ENCODE peak calls at places on chromosome 10, in eight cellular contexts. N, D, M, U, X, T, V and S are unnamed samples.

GRCh38 chr10:3467052-3467906 is 294.7 kb upstream of the PITRM1 start:
- DNase-seq in N (no peak), D (no peak), M (no peak), U (no peak), X (no peak), T (no peak), V (peak; percentile 98), S (peak; percentile 83)

GRCh38 chr10:22325272-22325947 is 4.5 kb downstream of the BMI1 start:
- DNase-seq in N (peak; percentile 91), D (peak; percentile 82), M (peak; percentile 76), U (peak; percentile 83), X (peak; percentile 37), T (peak; percentile 86), V (peak; percentile 84), S (peak; percentile 73)

GRCh38 chr10:110017940-110018339 is 10.2 kb downstream of the ADD3 start:
- DNase-seq in N (no peak), D (no peak), M (no peak), U (no peak), X (no peak), T (no peak), V (peak; percentile 63), S (no peak)

GRCh38 chr10:53827261-53827660 is 973.8 kb downstream of the PCDH15 start:
- DNase-seq in N (no peak), D (no peak), M (no peak), U (no peak), X (no peak), T (no peak), V (no peak), S (no peak)

GRCh38 chr10:71724539-71724938 is 5.0 kb upstream of the C10orf105 start:
- DNase-seq in N (no peak), D (no peak), M (no peak), U (no peak), X (no peak), T (no peak), V (no peak), S (no peak)

GRCh38 chr10:110162749-110163148 is 44.7 kb upstream of the MXI1 start:
- DNase-seq in N (no peak), D (no peak), M (no peak), U (no peak), X (no peak), T (no peak), V (no peak), S (peak; percentile 14)

GRCh38 chr10:121426307-121426706 is 171.9 kb downstream of the FGFR2 start:
- DNase-seq in N (no peak), D (no peak), M (no peak), U (no peak), X (peak; percentile 11), T (no peak), V (no peak), S (no peak)

GRCh38 chr10:338176-339037 is 203.2 kb downstream of the ZMYND11 start:
- DNase-seq in N (no peak), D (no peak), M (no peak), U (no peak), X (no peak), T (no peak), V (no peak), S (peak; percentile 58)

GRCh38 chr10:24483701-24484100 is 240.0 kb downstream of the ARHGAP21 start:
- DNase-seq in N (no peak), D (no peak), M (no peak), U (no peak), X (no peak), T (peak; percentile 69), V (peak; percentile 32), S (peak; percentile 88)

GRCh38 chr10:70430489-70431445 is 10.7 kb downstream of the NODAL start:
- DNase-seq in N (no peak), D (no peak), M (no peak), U (no peak), X (no peak), T (peak; percentile 74), V (peak; percentile 93), S (no peak)

GRCh38 chr10:110275140-110275729 is 29.5 kb downstream of the SMNDC1 start:
- DNase-seq in N (no peak), D (no peak), M (no peak), U (no peak), X (no peak), T (no peak), V (no peak), S (no peak)

GRCh38 chr10:90413196-90413595 is 444.6 kb downstream of the HTR7 start:
- DNase-seq in N (no peak), D (no peak), M (no peak), U (no peak), X (no peak), T (no peak), V (peak; percentile 55), S (no peak)

GRCh38 chr10:90417056-90417455 is 440.8 kb downstream of the HTR7 start:
- DNase-seq in N (no peak), D (no peak), M (no peak), U (no peak), X (no peak), T (no peak), V (peak; percentile 78), S (no peak)

GRCh38 chr10:90417466-90418210 is 440.2 kb downstream of the HTR7 start:
- DNase-seq in N (no peak), D (no peak), M (no peak), U (no peak), X (no peak), T (no peak), V (no peak), S (no peak)

GRCh38 chr10:90418869-90419652 is 438.8 kb downstream of the HTR7 start:
- DNase-seq in N (no peak), D (no peak), M (no peak), U (no peak), X (no peak), T (no peak), V (peak; percentile 75), S (peak; percentile 23)

GRCh38 chr10:90414926-90415325 is 442.9 kb downstream of the HTR7 start:
- DNase-seq in N (no peak), D (no peak), M (no peak), U (no peak), X (no peak), T (no peak), V (peak; percentile 60), S (no peak)
- TF ChIP-seq CTCF in N (no peak), D (no peak), M (no peak), U (no peak), X (no peak), T (no peak), V (no peak), S (no peak)

DNA sequence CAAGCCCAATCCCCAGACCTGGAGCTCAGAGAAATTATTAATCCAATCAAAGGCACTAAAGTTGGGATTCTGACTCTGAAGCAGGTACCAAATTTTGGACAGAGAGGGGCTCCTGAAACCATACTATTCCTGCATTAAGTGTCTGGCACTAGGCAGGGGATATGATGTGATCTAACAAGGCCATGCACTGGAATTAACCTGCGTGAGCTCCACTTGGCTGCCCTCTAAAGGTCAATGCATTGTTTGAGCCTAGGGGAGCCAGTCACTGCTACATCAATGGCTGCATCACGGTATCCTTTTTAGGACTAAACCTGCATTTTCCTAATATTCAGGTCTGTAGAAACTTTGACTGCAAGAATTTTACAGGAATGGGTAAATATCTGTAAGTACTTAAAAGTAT is 42.1 kb downstream of the ST8SIA6 start:
- DNase-seq in N (no peak), D (no peak), M (no peak), U (peak; percentile 14), X (no peak), T (no peak), V (no peak), S (peak; percentile 12)
- TF ChIP-seq CTCF in N (no peak), D (no peak), M (no peak), U (no peak), X (peak; percentile 26), T (no peak), V (no peak), S (no peak)

DNA sequence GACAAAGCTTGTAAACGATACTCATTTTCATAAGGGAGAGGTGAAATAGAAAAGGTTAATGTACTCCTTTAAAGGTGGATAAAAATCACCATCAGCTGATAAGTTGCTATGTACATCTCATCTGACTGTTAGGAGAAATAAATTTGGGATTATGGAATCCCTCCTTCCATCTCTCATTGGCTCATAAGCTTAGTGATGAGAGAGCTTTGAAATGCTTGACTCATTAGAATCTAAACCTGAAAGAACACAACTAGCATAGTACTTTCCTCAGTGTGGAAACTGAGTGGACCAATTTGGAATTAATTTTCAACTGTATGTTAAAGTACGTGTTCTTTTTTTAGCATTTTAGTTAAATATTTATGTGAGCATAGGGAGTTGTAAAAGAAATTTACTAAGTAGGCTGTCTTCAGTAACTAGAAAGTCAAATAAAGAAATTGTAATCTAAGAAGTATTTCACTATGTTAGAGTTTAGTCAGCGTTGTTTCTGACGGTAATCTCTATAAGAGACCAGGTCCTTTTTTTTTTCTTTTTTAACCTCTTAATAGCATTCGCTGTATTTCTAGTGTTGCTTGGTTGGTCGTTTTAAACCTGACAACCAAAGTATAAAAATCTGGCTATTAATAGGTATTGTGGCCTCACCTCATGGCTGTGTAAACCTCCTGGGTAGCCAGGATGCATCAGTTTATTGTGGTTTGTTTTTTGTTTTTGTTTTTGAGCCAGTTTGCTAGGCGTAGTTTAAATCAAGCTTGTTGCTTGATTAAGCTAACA is 34.4 kb downstream of the FHIP2A start:
- DNase-seq in N (no peak), D (no peak), M (no peak), U (no peak), X (no peak), T (no peak), V (peak; percentile 19), S (no peak)
- TF ChIP-seq CTCF in N (no peak), D (no peak), M (no peak), U (no peak), X (no peak), T (no peak), V (no peak), S (no peak)

DNA sequence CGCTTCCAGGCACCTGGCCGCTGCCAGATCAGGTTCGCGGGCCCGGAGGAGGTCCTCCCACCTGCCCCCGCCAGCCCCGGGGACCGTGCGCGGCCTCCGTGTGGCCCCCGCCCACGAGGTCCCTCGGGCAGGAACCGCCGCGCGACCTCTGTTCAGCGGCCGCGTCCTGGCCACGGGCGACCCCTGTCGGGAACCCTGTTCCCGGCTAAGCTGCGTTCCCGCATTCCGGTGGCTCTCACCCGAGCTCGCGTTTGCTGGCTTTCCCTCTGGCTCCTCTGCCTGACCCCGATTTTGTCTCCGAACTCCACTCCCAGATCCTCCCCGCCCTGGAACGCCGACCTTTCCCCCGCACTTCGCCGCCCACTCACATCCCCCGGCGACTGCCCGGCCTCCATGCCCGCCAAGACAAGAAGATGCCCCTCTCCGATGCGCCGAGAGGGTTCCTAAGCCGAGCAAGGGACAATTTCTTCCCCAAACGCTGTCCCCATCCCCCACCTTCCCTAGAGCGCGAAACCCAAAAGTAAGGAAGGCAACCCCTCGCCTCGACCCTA is 2.3 kb downstream of the SFMBT2 start:
- DNase-seq in N (no peak), D (peak; percentile 78), M (peak; percentile 11), U (peak; percentile 80), X (peak; percentile 42), T (peak; percentile 31), V (peak; percentile 64), S (peak; percentile 54)
- TF ChIP-seq CTCF in N (peak; percentile 75), D (peak; percentile 79), M (peak; percentile 62), U (peak; percentile 48), X (peak; percentile 50), T (peak; percentile 49), V (no peak), S (peak; percentile 36)